ENCODE peak calls at places on chromosomes 4 and X, in six cellular contexts. J, T, O, R, M and L are unnamed samples.

GRCh38 chr4:158065176-158065575 is 107.6 kb downstream of the GASK1B start:
- DNase-seq in O (no peak), R (no peak), T (no peak), M (no peak), J (no peak), L (no peak)

GRCh38 chrX:148448686-148449085 is 51.7 kb upstream of the AFF2 start:
- DNase-seq in M (no peak), J (no peak), T (no peak), O (no peak), R (no peak), L (no peak)

GRCh38 chrX:67544871-67545771 is 1.3 kb downstream of the AR start:
- DNase-seq in T (no peak), R (no peak), M (peak), J (no peak), O (peak), L (no peak)

GRCh38 chr4:173288296-173288695 is 45.9 kb downstream of the HMGB2 start:
- DNase-seq in O (peak), J (peak), T (peak), M (no peak), R (peak), L (no peak)

GRCh38 chr4:54085284-54085683 is 14.7 kb upstream of the GSX2 start:
- DNase-seq in M (no peak), O (no peak), R (peak), J (no peak), T (peak), L (no peak)

GRCh38 chr4:13169731-13170130 is 314.4 kb downstream of the RAB28 start:
- DNase-seq in R (no peak), O (no peak), T (no peak), J (no peak), M (no peak), L (no peak)

GRCh38 chr4:53601251-53601764 is 10.0 kb upstream of the LNX1 start:
- DNase-seq in O (no peak), M (no peak), R (peak), J (peak), T (no peak), L (no peak)

GRCh38 chrX:41388543-41388942 is 54.6 kb downstream of the DDX3X start:
- DNase-seq in T (no peak), J (no peak), R (no peak), M (no peak), O (no peak), L (no peak)

GRCh38 chr4:600850-601515 is 24.4 kb upstream of the PDE6B start:
- DNase-seq in O (no peak), R (no peak), T (no peak), M (no peak), J (peak), L (no peak)

GRCh38 chrX:73817381-73818199 is 254.6 kb downstream of the CHIC1 start:
- DNase-seq in R (no peak), J (no peak), O (no peak), M (no peak), T (no peak), L (no peak)

GRCh38 chr4:107740950-107741701 is 21.1 kb upstream of the PAPSS1 start:
- DNase-seq in J (no peak), M (no peak), R (peak), T (no peak), O (no peak), L (no peak)

GRCh38 chr4:92305148-92305877 is 1.5 kb downstream of the GRID2 start:
- DNase-seq in R (no peak), T (peak), M (no peak), J (no peak), O (peak), L (no peak)

GRCh38 chr4:85595796-85596559 is 121.0 kb downstream of the ARHGAP24 start:
- DNase-seq in J (no peak), O (no peak), M (no peak), R (no peak), T (no peak), L (no peak)

GRCh38 chr4:53480909-53481308 is 103.5 kb downstream of the FIP1L1 start:
- DNase-seq in R (no peak), M (no peak), J (no peak), O (no peak), T (no peak), L (no peak)

GRCh38 chr4:137623013-137623412 is 90.7 kb upstream of the PCDH18 start:
- DNase-seq in M (no peak), T (no peak), J (no peak), O (no peak), R (no peak), L (no peak)

GRCh38 chrX:128928636-128929035 is 594.7 kb downstream of the SMARCA1 start:
- DNase-seq in J (no peak), M (no peak), O (no peak), T (no peak), R (no peak), L (no peak)

GRCh38 chr4:1752284-1753041 is 31.1 kb downstream of the TACC3 start:
- DNase-seq in M (no peak), J (peak), R (no peak), O (no peak), T (no peak), L (no peak)

GRCh38 chr4:161320377-161320776 is 843.4 kb downstream of the FSTL5 start:
- DNase-seq in T (peak), M (no peak), R (no peak), J (peak), O (peak), L (no peak)

GRCh38 chrX:106451933-106452332 is 159.8 kb upstream of the RADX start:
- DNase-seq in M (no peak), T (no peak), O (no peak), J (no peak), R (no peak), L (no peak)

DNA sequence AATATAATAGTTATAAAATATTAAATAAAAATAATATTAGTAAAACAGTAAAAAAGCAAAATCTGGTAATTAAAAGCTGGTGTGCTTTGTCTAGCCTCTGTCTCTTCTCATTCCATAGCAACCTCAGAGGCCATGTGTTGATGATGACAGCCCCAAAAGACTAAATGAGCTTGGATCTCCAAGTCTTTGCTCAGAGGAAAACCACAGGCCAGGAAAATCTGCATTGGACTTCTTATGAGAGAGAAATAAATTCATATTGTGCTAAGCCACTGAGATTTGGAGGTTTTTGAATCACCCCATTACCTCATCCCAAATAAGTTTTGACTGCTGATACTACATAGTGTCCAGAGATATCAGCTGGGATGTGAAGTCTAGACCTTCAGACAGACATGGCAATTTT is 178.5 kb upstream of the DIPK2B start:
- DNase-seq in T (no peak), M (no peak), J (no peak), O (no peak), R (no peak), L (no peak)
- TF ChIP-seq POLR2A in T (no peak), M (no peak), J (no peak), O (no peak), R (no peak), L (no peak)

GRCh38 chrX:46573331-46573895 is at the start of gene CHST7:
- DNase-seq in T (peak), O (peak), J (no peak), R (peak), M (no peak), L (no peak)
- TF ChIP-seq POLR2A in T (peak), O (no peak), J (no peak), R (peak), M (peak), L (no peak)

GRCh38 chr4:145481164-145481941 is at the start of gene SMAD1:
- DNase-seq in T (peak), M (peak), R (peak), O (peak), J (peak), L (peak)
- TF ChIP-seq POLR2A in T (peak), M (peak), R (peak), O (no peak), J (no peak), L (no peak)

GRCh38 chr4:24279911-24280375 is 304.4 kb downstream of the DHX15 start:
- DNase-seq in O (no peak), T (no peak), J (no peak), R (no peak), M (no peak), L (no peak)

GRCh38 chr4:24274401-24275035 is 309.8 kb downstream of the DHX15 start:
- DNase-seq in J (no peak), O (no peak), M (no peak), T (no peak), R (no peak), L (no peak)

GRCh38 chr4:24282446-24282845 is 301.9 kb downstream of the DHX15 start:
- DNase-seq in O (no peak), J (no peak), M (no peak), R (no peak), T (no peak), L (no peak)

GRCh38 chr4:24279492-24279891 is 304.9 kb downstream of the DHX15 start:
- DNase-seq in M (no peak), J (no peak), T (no peak), R (no peak), O (no peak), L (no peak)

DNA sequence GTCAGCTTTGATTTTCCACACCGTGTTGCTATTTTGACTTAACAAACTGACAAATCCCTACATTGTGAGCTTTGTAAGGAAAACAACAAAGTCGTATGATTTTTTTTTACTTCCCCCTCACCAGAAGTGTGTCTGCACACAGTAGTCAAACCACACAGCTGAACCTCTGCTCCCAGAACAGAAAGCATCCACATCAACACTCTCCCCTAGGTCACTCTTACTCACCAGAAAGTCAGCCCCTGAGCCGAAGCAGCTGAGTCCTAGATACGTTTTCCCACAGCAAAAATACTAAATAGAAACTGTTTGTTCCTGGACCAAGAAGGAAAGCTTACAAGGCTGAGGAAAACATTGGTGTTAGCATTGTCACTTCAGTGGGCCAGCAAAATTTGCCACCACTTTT is 305.7 kb downstream of the DHX15 start:
- DNase-seq in M (no peak), J (no peak), O (no peak), T (no peak), R (no peak), L (no peak)
- TF ChIP-seq POLR2A in M (no peak), J (no peak), O (no peak), T (no peak), R (no peak), L (no peak)

GRCh38 chr4:184476660-184477059 is 2.3 kb upstream of the IRF2 start:
- DNase-seq in J (no peak), O (no peak), M (no peak), R (no peak), T (no peak), L (no peak)

GRCh38 chr4:184473515-184474260 is 662 bp downstream of the IRF2 start:
- DNase-seq in R (no peak), J (peak), M (peak), O (peak), T (peak), L (peak)

GRCh38 chr4:184473265-184473514 is 1.2 kb downstream of the IRF2 start:
- DNase-seq in R (no peak), O (no peak), M (no peak), J (peak), T (no peak), L (no peak)

GRCh38 chr4:184474261-184475095 is at the start of gene IRF2:
- DNase-seq in M (peak), O (peak), T (peak), J (peak), R (peak), L (peak)

GRCh38 chr4:184475096-184475461 is 729 bp upstream of the IRF2 start:
- DNase-seq in O (peak), M (peak), R (peak), J (peak), T (peak), L (peak)
- TF ChIP-seq POLR2A in O (no peak), M (no peak), R (no peak), J (no peak), T (no peak), L (peak)

GRCh38 chrX:154457491-154458115 is 478 bp upstream of the PLXNA3 start:
- DNase-seq in R (no peak), J (peak), O (peak), T (no peak), M (peak), L (peak)

GRCh38 chrX:154459843-154460242 is 1.8 kb downstream of the PLXNA3 start:
- DNase-seq in J (peak), T (no peak), O (peak), R (no peak), M (no peak), L (no peak)

GRCh38 chrX:154458954-154459829 is 1.1 kb downstream of the PLXNA3 start:
- DNase-seq in T (no peak), R (no peak), O (peak), J (no peak), M (peak), L (no peak)

GRCh38 chrX:154460326-154460725 is 2.2 kb downstream of the PLXNA3 start:
- DNase-seq in T (no peak), M (no peak), J (no peak), R (no peak), O (no peak), L (no peak)

GRCh38 chrX:154458116-154458953 is at the start of gene PLXNA3:
- DNase-seq in T (no peak), M (peak), J (peak), R (no peak), O (peak), L (peak)
- TF ChIP-seq POLR2A in T (peak), M (peak), J (no peak), R (peak), O (peak), L (peak)

DNA sequence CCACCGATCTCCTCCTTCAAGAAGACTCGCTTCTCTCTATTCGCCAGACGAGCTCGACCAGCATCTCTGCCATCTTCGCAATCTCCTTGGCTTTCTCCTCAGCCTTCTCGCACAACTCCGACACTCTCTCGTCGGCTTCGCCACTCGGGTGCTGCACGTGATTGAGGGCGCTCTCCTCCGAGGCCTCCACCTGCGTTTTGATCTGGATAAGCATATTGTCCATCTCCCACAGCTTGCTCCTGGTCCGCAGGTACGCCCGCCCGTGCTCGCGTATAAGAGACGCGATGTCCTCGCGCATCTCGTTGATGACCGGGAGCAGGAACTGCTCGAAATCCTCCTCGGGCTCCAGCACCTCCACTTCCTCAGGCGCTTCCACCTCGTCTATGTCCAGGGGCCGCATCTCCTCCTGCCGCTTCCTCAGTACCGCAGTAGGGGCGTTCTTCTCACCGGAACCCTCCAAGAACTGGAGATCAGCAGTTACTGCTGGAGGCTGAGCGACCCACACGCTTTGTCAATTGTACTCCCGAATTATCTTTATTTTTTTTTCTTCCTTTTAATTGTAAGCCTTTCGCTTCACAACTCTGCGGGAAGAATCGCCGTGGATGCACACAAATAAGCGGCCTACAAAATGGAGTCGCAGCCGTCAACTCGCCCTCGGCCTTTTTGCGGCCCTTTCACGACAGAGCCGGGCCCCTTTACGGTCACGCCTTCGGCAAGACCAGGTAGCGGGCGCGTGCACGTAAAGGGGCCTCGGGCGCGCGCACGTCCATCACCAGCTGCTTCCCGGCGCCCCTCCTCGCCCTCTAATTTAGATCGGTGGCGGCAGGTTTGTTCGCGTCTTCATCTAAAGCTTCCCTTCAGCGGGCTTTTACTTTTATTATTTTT is at the start of gene MRFAP1L1:
- DNase-seq in O (peak), T (peak), J (peak), R (peak), M (peak), L (peak)
- TF ChIP-seq POLR2A in O (peak), T (peak), J (peak), R (peak), M (peak), L (peak)

DNA sequence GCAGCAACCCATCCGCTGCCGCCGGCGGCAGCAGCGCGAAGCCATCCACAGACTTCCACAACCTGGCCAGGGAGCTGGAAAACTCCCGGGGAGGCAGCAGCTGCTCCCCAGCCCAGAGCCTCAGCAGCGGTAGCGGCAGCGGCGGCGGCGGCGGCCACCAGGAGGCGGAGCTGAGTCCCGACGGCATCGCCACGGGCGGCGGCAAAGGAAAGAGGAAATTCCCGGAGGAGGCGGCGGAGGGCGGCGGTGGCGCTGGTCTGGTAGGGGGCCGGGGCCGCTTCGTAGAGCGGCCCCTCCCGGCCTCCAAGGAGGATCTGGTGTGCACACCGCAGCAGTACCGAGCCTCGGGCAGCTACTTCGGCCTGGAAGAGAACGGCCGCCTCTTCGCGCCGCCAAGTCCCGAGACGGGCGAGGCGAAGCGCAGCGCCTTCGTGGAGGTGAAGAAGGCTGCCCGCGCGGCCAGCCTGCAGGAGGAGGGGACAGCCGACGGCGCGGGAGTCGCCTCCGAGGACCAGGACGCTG is 4.9 kb downstream of the PRDM8 start:
- DNase-seq in J (no peak), O (peak), T (peak), R (peak), M (no peak), L (peak)
- TF ChIP-seq POLR2A in J (no peak), O (no peak), T (no peak), R (no peak), M (no peak), L (no peak)

GRCh38 chr4:6674500-6675149 is 19.1 kb upstream of the S100P start:
- DNase-seq in J (peak), R (no peak), T (no peak), O (peak), M (no peak), L (no peak)

GRCh38 chr4:6681191-6681590 is 12.5 kb upstream of the S100P start:
- DNase-seq in O (no peak), M (no peak), J (peak), T (no peak), R (no peak), L (no peak)

GRCh38 chr4:6680372-6681034 is 13.2 kb upstream of the S100P start:
- DNase-seq in J (peak), M (no peak), O (no peak), T (no peak), R (no peak), L (no peak)

GRCh38 chr4:6673660-6674499 is 19.8 kb upstream of the S100P start:
- DNase-seq in M (peak), O (peak), T (peak), J (peak), R (peak), L (peak)

DNA sequence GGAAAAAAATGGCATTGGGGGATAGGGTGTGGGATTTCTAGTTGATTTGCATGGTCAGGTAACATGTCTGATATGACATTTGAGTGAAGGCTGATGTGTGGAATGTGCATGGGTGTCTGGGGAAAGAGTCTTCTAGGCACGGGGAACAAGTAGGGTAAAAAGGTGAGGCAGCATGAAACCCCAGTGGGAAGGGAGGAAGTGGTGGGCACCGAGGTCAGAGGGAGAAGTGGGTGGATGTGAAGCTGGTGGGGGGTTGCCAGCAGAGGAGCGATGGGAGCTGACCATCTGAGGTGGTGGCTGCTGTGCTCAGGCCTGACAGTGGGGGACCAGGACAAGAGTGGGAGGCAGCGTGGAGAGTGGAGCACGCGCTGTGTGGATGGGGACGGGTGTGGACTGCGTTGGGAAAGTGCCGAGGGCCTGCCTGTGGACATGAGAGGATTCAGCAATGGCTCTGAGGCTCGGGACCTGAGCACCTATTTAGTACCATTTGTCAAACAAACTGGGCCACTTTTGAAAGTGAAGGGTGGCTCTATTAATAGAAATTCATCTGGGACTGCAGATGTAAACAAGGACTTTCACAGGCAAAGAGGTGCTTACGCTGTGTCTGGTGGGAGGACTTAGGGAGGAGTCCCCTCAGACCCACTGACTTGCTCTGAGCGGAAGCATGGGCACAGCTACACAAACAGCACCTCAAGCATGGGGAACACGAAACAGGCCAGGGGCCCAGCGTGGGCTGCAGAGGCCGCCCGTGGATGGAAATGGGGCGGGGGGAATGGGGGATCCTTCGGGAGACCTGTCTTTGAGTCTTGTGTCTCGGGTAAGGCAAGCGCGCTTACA is 16.7 kb upstream of the S100P start:
- DNase-seq in J (no peak), R (no peak), M (no peak), O (no peak), T (no peak), L (no peak)
- TF ChIP-seq POLR2A in J (peak), R (no peak), M (no peak), O (no peak), T (no peak), L (no peak)